ENCODE peak calls at places on chromosomes 1 and 21, in nine cellular contexts. One of them, this sample, is unnamed.

GRCh38 chr1:117794073-117794472 is 135.3 kb downstream of the GDAP2 start:
- DNase-seq in ACHN: no peak
- DNase-seq in ELR: no peak
- DNase-seq in endothelial cell: no peak
- DNase-seq in iris pigment epithelial cell: no peak
- DNase-seq in stimulated activated CD8-positive, alpha-beta memory T cell treated with anti-CD3 and anti-CD28 coated beads, Interleukin-2, amount 100 ng/mL, for 48 hours: no peak
- DNase-seq in stomach: no peak
- DNase-seq in activated CD4-positive, alpha-beta T cell treated with anti-CD3 and anti-CD28 coated beads, Interleukin-2, amount 50 U/mL, for 1 hour: no peak
- DNase-seq in CD8-positive, alpha-beta memory T cell: no peak
- DNase-seq in this sample: no peak

GRCh38 chr1:85146972-85147359 is 53.9 kb downstream of the SYDE2 start:
- DNase-seq in ACHN: no peak
- DNase-seq in ELR: peak; percentile 43
- DNase-seq in endothelial cell: no peak
- DNase-seq in iris pigment epithelial cell: peak; percentile 50
- DNase-seq in stimulated activated CD8-positive, alpha-beta memory T cell treated with anti-CD3 and anti-CD28 coated beads, Interleukin-2, amount 100 ng/mL, for 48 hours: no peak
- DNase-seq in stomach: no peak
- DNase-seq in activated CD4-positive, alpha-beta T cell treated with anti-CD3 and anti-CD28 coated beads, Interleukin-2, amount 50 U/mL, for 1 hour: no peak
- DNase-seq in CD8-positive, alpha-beta memory T cell: no peak
- DNase-seq in this sample: no peak

GRCh38 chr1:152735648-152736047 is 22.2 kb upstream of the KPRP start:
- DNase-seq in ACHN: peak; percentile 20
- DNase-seq in ELR: no peak
- DNase-seq in endothelial cell: peak; percentile 25
- DNase-seq in iris pigment epithelial cell: no peak
- DNase-seq in stimulated activated CD8-positive, alpha-beta memory T cell treated with anti-CD3 and anti-CD28 coated beads, Interleukin-2, amount 100 ng/mL, for 48 hours: no peak
- DNase-seq in stomach: no peak
- DNase-seq in activated CD4-positive, alpha-beta T cell treated with anti-CD3 and anti-CD28 coated beads, Interleukin-2, amount 50 U/mL, for 1 hour: no peak
- DNase-seq in CD8-positive, alpha-beta memory T cell: no peak
- DNase-seq in this sample: no peak

GRCh38 chr21:16509466-16509865 is 779.7 kb downstream of the USP25 start:
- DNase-seq in ACHN: no peak
- DNase-seq in ELR: no peak
- DNase-seq in endothelial cell: no peak
- DNase-seq in iris pigment epithelial cell: peak; percentile 58
- DNase-seq in stimulated activated CD8-positive, alpha-beta memory T cell treated with anti-CD3 and anti-CD28 coated beads, Interleukin-2, amount 100 ng/mL, for 48 hours: no peak
- DNase-seq in stomach: no peak
- DNase-seq in activated CD4-positive, alpha-beta T cell treated with anti-CD3 and anti-CD28 coated beads, Interleukin-2, amount 50 U/mL, for 1 hour: no peak
- DNase-seq in CD8-positive, alpha-beta memory T cell: no peak
- DNase-seq in this sample: no peak

GRCh38 chr1:156499703-156500577 is 635 bp downstream of the MEF2D start:
- DNase-seq in ACHN: peak; percentile 21
- DNase-seq in ELR: peak; percentile 33
- DNase-seq in endothelial cell: peak; percentile 55
- DNase-seq in iris pigment epithelial cell: no peak
- DNase-seq in stimulated activated CD8-positive, alpha-beta memory T cell treated with anti-CD3 and anti-CD28 coated beads, Interleukin-2, amount 100 ng/mL, for 48 hours: no peak
- DNase-seq in stomach: no peak
- DNase-seq in activated CD4-positive, alpha-beta T cell treated with anti-CD3 and anti-CD28 coated beads, Interleukin-2, amount 50 U/mL, for 1 hour: peak; percentile 37
- DNase-seq in CD8-positive, alpha-beta memory T cell: peak; percentile 76
- DNase-seq in this sample: no peak

GRCh38 chr1:21338568-21339401 is 48.5 kb upstream of the ECE1 start:
- DNase-seq in ACHN: no peak
- DNase-seq in ELR: no peak
- DNase-seq in endothelial cell: no peak
- DNase-seq in iris pigment epithelial cell: peak; percentile 52
- DNase-seq in stimulated activated CD8-positive, alpha-beta memory T cell treated with anti-CD3 and anti-CD28 coated beads, Interleukin-2, amount 100 ng/mL, for 48 hours: no peak
- DNase-seq in stomach: peak; percentile 89
- DNase-seq in activated CD4-positive, alpha-beta T cell treated with anti-CD3 and anti-CD28 coated beads, Interleukin-2, amount 50 U/mL, for 1 hour: no peak
- DNase-seq in CD8-positive, alpha-beta memory T cell: no peak
- DNase-seq in this sample: no peak

GRCh38 chr1:172163479-172164215 is 256.8 kb upstream of the C1orf105 start:
- DNase-seq in ACHN: peak; percentile 12
- DNase-seq in ELR: peak; percentile 41
- DNase-seq in endothelial cell: no peak
- DNase-seq in iris pigment epithelial cell: peak; percentile 84
- DNase-seq in stimulated activated CD8-positive, alpha-beta memory T cell treated with anti-CD3 and anti-CD28 coated beads, Interleukin-2, amount 100 ng/mL, for 48 hours: no peak
- DNase-seq in stomach: no peak
- DNase-seq in activated CD4-positive, alpha-beta T cell treated with anti-CD3 and anti-CD28 coated beads, Interleukin-2, amount 50 U/mL, for 1 hour: no peak
- DNase-seq in CD8-positive, alpha-beta memory T cell: no peak
- DNase-seq in this sample: no peak

GRCh38 chr1:42931108-42931539 is 27.5 kb downstream of the SLC2A1 start:
- DNase-seq in ACHN: peak; percentile 57
- DNase-seq in ELR: peak; percentile 66
- DNase-seq in endothelial cell: peak; percentile 53
- DNase-seq in iris pigment epithelial cell: peak; percentile 42
- DNase-seq in stimulated activated CD8-positive, alpha-beta memory T cell treated with anti-CD3 and anti-CD28 coated beads, Interleukin-2, amount 100 ng/mL, for 48 hours: no peak
- DNase-seq in stomach: no peak
- DNase-seq in activated CD4-positive, alpha-beta T cell treated with anti-CD3 and anti-CD28 coated beads, Interleukin-2, amount 50 U/mL, for 1 hour: peak; percentile 45
- DNase-seq in CD8-positive, alpha-beta memory T cell: peak; percentile 77
- DNase-seq in this sample: peak; percentile 40

GRCh38 chr1:112614460-112615065 is 4.4 kb downstream of the ST7L start:
- DNase-seq in ACHN: peak; percentile 66
- DNase-seq in ELR: peak; percentile 76
- DNase-seq in endothelial cell: no peak
- DNase-seq in iris pigment epithelial cell: peak; percentile 76
- DNase-seq in stimulated activated CD8-positive, alpha-beta memory T cell treated with anti-CD3 and anti-CD28 coated beads, Interleukin-2, amount 100 ng/mL, for 48 hours: no peak
- DNase-seq in stomach: no peak
- DNase-seq in activated CD4-positive, alpha-beta T cell treated with anti-CD3 and anti-CD28 coated beads, Interleukin-2, amount 50 U/mL, for 1 hour: no peak
- DNase-seq in CD8-positive, alpha-beta memory T cell: no peak
- DNase-seq in this sample: no peak

GRCh38 chr1:113871597-113872113 is at the start of gene PTPN22:
- DNase-seq in ACHN: peak; percentile 32
- DNase-seq in ELR: peak; percentile 92
- DNase-seq in endothelial cell: no peak
- DNase-seq in iris pigment epithelial cell: peak; percentile 88
- DNase-seq in stimulated activated CD8-positive, alpha-beta memory T cell treated with anti-CD3 and anti-CD28 coated beads, Interleukin-2, amount 100 ng/mL, for 48 hours: peak; percentile 49
- DNase-seq in stomach: peak; percentile 50
- DNase-seq in activated CD4-positive, alpha-beta T cell treated with anti-CD3 and anti-CD28 coated beads, Interleukin-2, amount 50 U/mL, for 1 hour: peak; percentile 77
- DNase-seq in CD8-positive, alpha-beta memory T cell: peak; percentile 94
- DNase-seq in this sample: peak; percentile 70

GRCh38 chr1:233300326-233300725 is 4.8 kb upstream of the PCNX2 start:
- DNase-seq in ACHN: no peak
- DNase-seq in ELR: peak; percentile 25
- DNase-seq in endothelial cell: no peak
- DNase-seq in iris pigment epithelial cell: peak; percentile 21
- DNase-seq in stimulated activated CD8-positive, alpha-beta memory T cell treated with anti-CD3 and anti-CD28 coated beads, Interleukin-2, amount 100 ng/mL, for 48 hours: no peak
- DNase-seq in stomach: no peak
- DNase-seq in activated CD4-positive, alpha-beta T cell treated with anti-CD3 and anti-CD28 coated beads, Interleukin-2, amount 50 U/mL, for 1 hour: no peak
- DNase-seq in CD8-positive, alpha-beta memory T cell: no peak
- DNase-seq in this sample: no peak